ENCODE peak calls at places on chromosomes 2 and 18, in eight cellular contexts. One of them, this sample, is unnamed.

GRCh38 chr2:79630060-79630459 is 117.2 kb downstream of the CTNNA2 start:
- DNase-seq in H7: no peak
- DNase-seq in AG08396: no peak
- DNase-seq in NCI-H1694: no peak
- DNase-seq in HCT116: no peak
- DNase-seq in activated T-cell treated with anti-CD3 and anti-CD28 coated beads, Interleukin-2, amount 50 U/mL, for 4 hours: no peak
- DNase-seq in psoas muscle: no peak
- DNase-seq in central memory CD4-positive, alpha-beta T cell: no peak
- DNase-seq in this sample: no peak

GRCh38 chr2:170715062-170715931 is at the start of gene SP5:
- DNase-seq in activated T-cell treated with anti-CD3 and anti-CD28 coated beads, Interleukin-2, amount 50 U/mL, for 4 hours: peak; percentile 11
- DNase-seq in HCT116: peak; percentile 35
- DNase-seq in H7: peak; percentile 89
- DNase-seq in NCI-H1694: no peak
- DNase-seq in psoas muscle: peak; percentile 56
- DNase-seq in central memory CD4-positive, alpha-beta T cell: peak; percentile 49
- DNase-seq in AG08396: peak; percentile 66
- DNase-seq in this sample: peak; percentile 84

GRCh38 chr2:112588611-112589045 is 4.2 kb downstream of the CHCHD5 start:
- DNase-seq in HCT116: no peak
- DNase-seq in activated T-cell treated with anti-CD3 and anti-CD28 coated beads, Interleukin-2, amount 50 U/mL, for 4 hours: no peak
- DNase-seq in H7: no peak
- DNase-seq in psoas muscle: peak; percentile 90
- DNase-seq in central memory CD4-positive, alpha-beta T cell: no peak
- DNase-seq in NCI-H1694: no peak
- DNase-seq in AG08396: no peak
- DNase-seq in this sample: peak; percentile 35

GRCh38 chr18:43751203-43751602 is 473.9 kb upstream of the SYT4 start:
- DNase-seq in AG08396: no peak
- DNase-seq in H7: no peak
- DNase-seq in HCT116: no peak
- DNase-seq in activated T-cell treated with anti-CD3 and anti-CD28 coated beads, Interleukin-2, amount 50 U/mL, for 4 hours: no peak
- DNase-seq in psoas muscle: no peak
- DNase-seq in central memory CD4-positive, alpha-beta T cell: no peak
- DNase-seq in NCI-H1694: no peak
- DNase-seq in this sample: no peak

GRCh38 chr18:63366270-63366990 is 576 bp downstream of the KDSR start:
- DNase-seq in NCI-H1694: no peak
- DNase-seq in HCT116: peak; percentile 32
- DNase-seq in activated T-cell treated with anti-CD3 and anti-CD28 coated beads, Interleukin-2, amount 50 U/mL, for 4 hours: peak; percentile 69
- DNase-seq in central memory CD4-positive, alpha-beta T cell: peak; percentile 61
- DNase-seq in AG08396: peak; percentile 78
- DNase-seq in psoas muscle: peak; percentile 82
- DNase-seq in H7: peak; percentile 82
- DNase-seq in this sample: peak; percentile 92

GRCh38 chr18:45850021-45850420 is 24.5 kb downstream of the SIGLEC15 start:
- DNase-seq in AG08396: no peak
- DNase-seq in psoas muscle: no peak
- DNase-seq in activated T-cell treated with anti-CD3 and anti-CD28 coated beads, Interleukin-2, amount 50 U/mL, for 4 hours: no peak
- DNase-seq in H7: peak; percentile 64
- DNase-seq in HCT116: no peak
- DNase-seq in central memory CD4-positive, alpha-beta T cell: no peak
- DNase-seq in NCI-H1694: no peak
- DNase-seq in this sample: no peak

GRCh38 chr2:241657851-241658254 is 20.4 kb downstream of the ATG4B start:
- DNase-seq in AG08396: no peak
- DNase-seq in NCI-H1694: no peak
- DNase-seq in H7: no peak
- DNase-seq in central memory CD4-positive, alpha-beta T cell: no peak
- DNase-seq in HCT116: no peak
- DNase-seq in activated T-cell treated with anti-CD3 and anti-CD28 coated beads, Interleukin-2, amount 50 U/mL, for 4 hours: no peak
- DNase-seq in psoas muscle: no peak
- DNase-seq in this sample: no peak

GRCh38 chr2:71071681-71072398 is 3.4 kb downstream of the NAGK start:
- DNase-seq in central memory CD4-positive, alpha-beta T cell: peak; percentile 70
- DNase-seq in NCI-H1694: no peak
- DNase-seq in activated T-cell treated with anti-CD3 and anti-CD28 coated beads, Interleukin-2, amount 50 U/mL, for 4 hours: peak; percentile 46
- DNase-seq in HCT116: no peak
- DNase-seq in AG08396: no peak
- DNase-seq in H7: peak; percentile 49
- DNase-seq in psoas muscle: no peak
- DNase-seq in this sample: peak; percentile 31

GRCh38 chr18:23862071-23862470 is 152.5 kb upstream of the TTC39C start:
- DNase-seq in psoas muscle: no peak
- DNase-seq in NCI-H1694: no peak
- DNase-seq in activated T-cell treated with anti-CD3 and anti-CD28 coated beads, Interleukin-2, amount 50 U/mL, for 4 hours: no peak
- DNase-seq in HCT116: no peak
- DNase-seq in AG08396: peak; percentile 78
- DNase-seq in central memory CD4-positive, alpha-beta T cell: no peak
- DNase-seq in H7: no peak
- DNase-seq in this sample: peak; percentile 74